ENCODE peak calls at places on chromosomes 6 and 20, in nine cellular contexts. K is heart left ventricle, P is uterus, R is adrenal gland, G is A549, J is endothelial cell of umbilical vein, F is transverse colon, Z is esophagus squamous epithelium, H is body of pancreas. V is an unnamed sample.

GRCh38 chr6:37600287-37600916 is 97.3 kb downstream of the MDGA1 start:
- DNase-seq in K (no peak), P (no peak), R (no peak), G (no peak), J (no peak), F (no peak), Z (no peak), H (no peak), V (no peak)

GRCh38 chr6:105748737-105749161 is 337.4 kb upstream of the PRDM1 start:
- DNase-seq in K (no peak), P (no peak), R (no peak), G (no peak), J (no peak), F (no peak), Z (no peak), H (no peak), V (no peak)

GRCh38 chr6:148969679-148970078 is 222.8 kb downstream of the UST start:
- DNase-seq in K (peak), P (no peak), R (no peak), G (no peak), J (no peak), F (peak), Z (no peak), H (no peak), V (no peak)

GRCh38 chr6:4313044-4313686 is 177.8 kb upstream of the ECI2 start:
- DNase-seq in K (peak), P (peak), R (peak), G (peak), J (peak), F (peak), Z (no peak), H (peak), V (peak)

GRCh38 chr6:158621694-158622544 is 22.6 kb downstream of the DYNLT1 start:
- DNase-seq in K (no peak), P (no peak), R (no peak), G (no peak), J (no peak), F (no peak), Z (no peak), H (no peak), V (peak)

GRCh38 chr20:9945406-9945805 is 89.4 kb upstream of the ANKEF1 start:
- DNase-seq in K (no peak), P (no peak), R (no peak), G (no peak), J (no peak), F (no peak), Z (no peak), H (no peak), V (no peak)

GRCh38 chr6:21800948-21801438 is 207.4 kb downstream of the SOX4 start:
- DNase-seq in K (no peak), P (no peak), R (no peak), G (peak), J (no peak), F (no peak), Z (no peak), H (no peak), V (no peak)

GRCh38 chr6:3385660-3386151 is 71.1 kb downstream of the SLC22A23 start:
- DNase-seq in K (no peak), P (no peak), R (peak), G (no peak), J (no peak), F (peak), Z (no peak), H (no peak), V (no peak)

GRCh38 chr6:166442131-166442530 is 59.4 kb upstream of the MPC1 start:
- DNase-seq in K (no peak), P (no peak), R (no peak), G (no peak), J (no peak), F (no peak), Z (no peak), H (no peak), V (no peak)

GRCh38 chr20:35710884-35711587 is 11.8 kb downstream of the ROMO1 start:
- DNase-seq in K (no peak), P (no peak), R (no peak), G (no peak), J (no peak), F (no peak), Z (no peak), H (no peak), V (no peak)

GRCh38 chr6:34526992-34527728 is 29.0 kb downstream of the SPDEF start:
- DNase-seq in K (peak), P (peak), R (peak), G (peak), J (peak), F (peak), Z (peak), H (peak), V (peak)

GRCh38 chr20:50191065-50191565 is 485 bp downstream of the CEBPB start:
- DNase-seq in K (peak), P (peak), R (peak), G (no peak), J (peak), F (peak), Z (no peak), H (peak), V (no peak)

GRCh38 chr6:2037230-2037926 is 208.0 kb downstream of the GMDS start:
- DNase-seq in K (no peak), P (no peak), R (no peak), G (no peak), J (peak), F (no peak), Z (no peak), H (no peak), V (no peak)
- TF ChIP-seq CTCF in K (no peak), P (no peak), R (no peak), G (no peak), J (peak), F (no peak), Z (no peak), H (no peak), V (no peak)

DNA sequence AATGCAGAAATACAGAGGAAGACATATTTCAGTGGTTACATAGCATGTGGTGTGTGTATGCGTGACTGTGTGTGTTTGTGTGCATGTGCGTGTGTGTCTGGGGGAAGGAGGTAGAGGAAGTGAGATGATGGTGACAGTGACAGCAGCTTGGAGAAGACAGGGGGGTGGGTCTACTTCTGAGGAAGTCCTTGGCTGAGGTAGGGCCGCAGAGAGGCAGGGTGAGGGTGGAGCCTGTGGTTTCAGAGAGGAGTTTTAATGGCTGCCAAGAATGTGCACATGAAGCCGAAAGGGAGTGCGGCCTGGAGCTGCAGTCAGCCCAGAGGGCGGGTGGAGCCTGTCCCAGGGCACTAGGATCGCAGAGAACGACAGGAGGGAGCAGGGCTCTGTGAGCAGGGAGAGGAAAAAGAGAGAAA is 22.7 kb upstream of the RNF24 start:
- DNase-seq in K (peak), P (no peak), R (peak), G (no peak), J (no peak), F (peak), Z (peak), H (peak), V (no peak)
- TF ChIP-seq POLR2A in K (no peak), P (no peak), R (no peak), G (no peak), J (no peak), F (no peak), Z (no peak), H (no peak), V (no peak)

GRCh38 chr20:60100780-60101179 is 142.6 kb downstream of the CDH26 start:
- DNase-seq in K (no peak), P (no peak), R (no peak), G (no peak), J (no peak), F (no peak), Z (no peak), H (no peak), V (no peak)
- H3K27ac ChIP-seq in K (no peak), P (no peak), R (no peak), G (no peak), J (no peak), F (no peak), Z (no peak), H (no peak), V (no peak)

DNA sequence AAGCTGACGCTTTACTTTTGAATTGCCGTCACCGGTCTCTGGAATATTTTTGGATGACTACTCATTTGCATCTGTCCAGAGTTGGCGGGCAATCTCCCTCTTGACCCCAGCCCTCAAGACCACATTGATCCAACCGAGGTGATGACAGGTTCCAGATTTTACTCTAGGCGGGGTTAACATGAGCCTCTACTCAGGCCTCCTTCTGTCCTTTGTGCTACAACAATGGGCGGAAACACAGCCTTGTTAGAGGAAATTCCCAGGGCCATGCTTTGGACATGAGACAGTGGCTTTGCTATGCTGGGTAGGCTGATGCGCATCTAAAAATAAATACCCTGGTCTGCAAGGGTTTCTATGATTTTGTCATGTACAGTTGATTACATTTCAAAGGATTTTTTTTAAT is 27.0 kb upstream of the ADGRF5 start:
- DNase-seq in K (peak), P (peak), R (peak), G (no peak), J (peak), F (no peak), Z (no peak), H (no peak), V (no peak)
- TF ChIP-seq CTCF in K (no peak), P (no peak), R (no peak), G (no peak), J (no peak), F (no peak), Z (no peak), H (no peak), V (no peak)

DNA sequence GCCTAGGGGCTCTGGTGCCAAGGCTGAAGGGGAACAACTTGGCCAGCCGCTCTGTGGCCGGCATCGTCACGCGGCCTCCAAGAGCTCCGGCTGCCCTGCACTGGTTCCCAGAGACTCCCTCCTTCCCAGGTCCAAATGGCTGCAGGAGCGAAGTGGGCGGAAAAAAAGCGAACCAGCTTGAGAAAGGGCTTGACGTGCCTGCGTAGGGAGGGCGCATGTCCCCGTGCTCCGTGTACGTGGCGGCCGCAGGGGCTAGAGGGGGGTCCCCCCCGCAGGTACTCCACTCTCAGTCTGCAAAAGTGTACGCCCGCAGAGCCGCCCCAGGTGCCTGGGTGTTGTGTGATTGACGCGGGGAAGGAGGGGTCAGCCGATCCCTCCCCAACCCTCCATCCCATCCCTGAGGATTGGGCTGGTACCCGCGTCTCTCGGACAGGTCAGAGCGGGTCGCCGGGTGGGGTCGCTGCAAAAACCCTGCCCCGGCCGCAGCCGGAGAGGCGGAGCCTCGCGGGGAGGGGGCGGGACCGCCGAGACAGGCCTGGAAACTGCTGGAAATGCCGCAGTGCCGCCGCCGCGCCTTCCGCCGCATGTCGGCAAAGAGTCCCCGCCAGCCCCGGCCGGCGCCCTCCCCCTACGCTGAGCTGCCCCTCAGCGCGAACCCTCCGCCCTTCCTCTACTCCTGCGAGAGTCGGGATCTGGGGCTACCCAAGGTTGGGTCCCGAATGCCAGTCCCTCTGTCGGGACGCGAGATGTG is 814 bp upstream of the HSP90AB1 start:
- DNase-seq in K (peak), P (peak), R (peak), G (peak), J (peak), F (peak), Z (no peak), H (peak), V (peak)
- TF ChIP-seq POLR2A in K (no peak), P (no peak), R (peak), G (peak), J (no peak), F (no peak), Z (no peak), H (peak), V (no peak)

GRCh38 chr6:133764813-133765208 is 124.1 kb upstream of the TCF21 start:
- DNase-seq in K (no peak), P (no peak), R (no peak), G (no peak), J (no peak), F (no peak), Z (no peak), H (no peak), V (no peak)

GRCh38 chr6:133764011-133764812 is 124.7 kb upstream of the TCF21 start:
- DNase-seq in K (no peak), P (no peak), R (no peak), G (no peak), J (no peak), F (no peak), Z (no peak), H (no peak), V (no peak)

GRCh38 chr6:133757330-133757729 is 131.6 kb upstream of the TCF21 start:
- DNase-seq in K (no peak), P (no peak), R (no peak), G (no peak), J (no peak), F (no peak), Z (no peak), H (no peak), V (no peak)

GRCh38 chr6:133756046-133756445 is 132.9 kb upstream of the TCF21 start:
- DNase-seq in K (no peak), P (no peak), R (no peak), G (no peak), J (no peak), F (no peak), Z (no peak), H (no peak), V (no peak)

GRCh38 chr6:133761706-133762105 is 127.2 kb upstream of the TCF21 start:
- DNase-seq in K (no peak), P (no peak), R (no peak), G (no peak), J (no peak), F (no peak), Z (no peak), H (no peak), V (no peak)
- H3K27ac ChIP-seq in K (peak), P (peak), R (no peak), G (no peak), J (no peak), F (peak), Z (peak), H (no peak), V (peak)